ENCODE peak calls at places on chromosome 1, in eight cellular contexts. One of them, this sample, is unnamed.

GRCh38 chr1:3453891-3454810 is at the start of gene ARHGEF16:
- DNase-seq in DMS153: peak
- DNase-seq in T-cell: peak
- DNase-seq in RKO: peak
- DNase-seq in endodermal cell: peak
- DNase-seq in NCI-H460: peak
- DNase-seq in fibroblast of the conjunctiva: no peak
- DNase-seq in nephron progenitor cell: peak
- DNase-seq in this sample: peak

GRCh38 chr1:37802439-37802838 is 5.2 kb upstream of the C1orf122 start:
- DNase-seq in DMS153: no peak
- DNase-seq in T-cell: no peak
- DNase-seq in RKO: no peak
- DNase-seq in endodermal cell: no peak
- DNase-seq in NCI-H460: no peak
- DNase-seq in fibroblast of the conjunctiva: no peak
- DNase-seq in nephron progenitor cell: no peak
- DNase-seq in this sample: no peak

GRCh38 chr1:207822602-207823451 is 71.0 kb downstream of the CD46 start:
- DNase-seq in DMS153: peak
- DNase-seq in T-cell: peak
- DNase-seq in RKO: no peak
- DNase-seq in endodermal cell: peak
- DNase-seq in NCI-H460: peak
- DNase-seq in fibroblast of the conjunctiva: no peak
- DNase-seq in nephron progenitor cell: no peak
- DNase-seq in this sample: peak

GRCh38 chr1:200802865-200803512 is 64.3 kb downstream of the CAMSAP2 start:
- DNase-seq in DMS153: peak
- DNase-seq in T-cell: peak
- DNase-seq in RKO: peak
- DNase-seq in endodermal cell: peak
- DNase-seq in NCI-H460: peak
- DNase-seq in fibroblast of the conjunctiva: peak
- DNase-seq in nephron progenitor cell: peak
- DNase-seq in this sample: peak

GRCh38 chr1:220970311-220970710 is 91.1 kb downstream of the HLX start:
- DNase-seq in DMS153: no peak
- DNase-seq in T-cell: no peak
- DNase-seq in RKO: no peak
- DNase-seq in endodermal cell: no peak
- DNase-seq in NCI-H460: no peak
- DNase-seq in fibroblast of the conjunctiva: no peak
- DNase-seq in nephron progenitor cell: no peak
- DNase-seq in this sample: no peak

GRCh38 chr1:47507921-47508894 is 70.4 kb downstream of the FOXD2 start:
- DNase-seq in DMS153: peak
- DNase-seq in T-cell: no peak
- DNase-seq in RKO: no peak
- DNase-seq in endodermal cell: peak
- DNase-seq in NCI-H460: no peak
- DNase-seq in fibroblast of the conjunctiva: no peak
- DNase-seq in nephron progenitor cell: peak
- DNase-seq in this sample: peak

GRCh38 chr1:184954232-184954995 is 19.9 kb downstream of the NIBAN1 start:
- DNase-seq in DMS153: no peak
- DNase-seq in T-cell: no peak
- DNase-seq in RKO: no peak
- DNase-seq in endodermal cell: no peak
- DNase-seq in NCI-H460: no peak
- DNase-seq in fibroblast of the conjunctiva: no peak
- DNase-seq in nephron progenitor cell: no peak
- DNase-seq in this sample: peak

GRCh38 chr1:179984101-179984500 is 29.5 kb downstream of the CEP350 start:
- DNase-seq in DMS153: no peak
- DNase-seq in T-cell: no peak
- DNase-seq in RKO: no peak
- DNase-seq in endodermal cell: no peak
- DNase-seq in NCI-H460: no peak
- DNase-seq in fibroblast of the conjunctiva: no peak
- DNase-seq in nephron progenitor cell: no peak
- DNase-seq in this sample: no peak

GRCh38 chr1:93056214-93056613 is 22.9 kb upstream of the MTF2 start:
- DNase-seq in DMS153: no peak
- DNase-seq in T-cell: no peak
- DNase-seq in RKO: peak
- DNase-seq in endodermal cell: peak
- DNase-seq in NCI-H460: no peak
- DNase-seq in fibroblast of the conjunctiva: no peak
- DNase-seq in nephron progenitor cell: peak
- DNase-seq in this sample: peak

GRCh38 chr1:65075123-65075976 is 72.7 kb upstream of the AK4 start:
- DNase-seq in DMS153: peak
- DNase-seq in T-cell: peak
- DNase-seq in RKO: peak
- DNase-seq in endodermal cell: peak
- DNase-seq in NCI-H460: peak
- DNase-seq in fibroblast of the conjunctiva: peak
- DNase-seq in nephron progenitor cell: peak
- DNase-seq in this sample: peak

GRCh38 chr1:26049531-26050254 is 3.8 kb upstream of the SLC30A2 start:
- DNase-seq in DMS153: no peak
- DNase-seq in T-cell: no peak
- DNase-seq in RKO: no peak
- DNase-seq in endodermal cell: no peak
- DNase-seq in NCI-H460: no peak
- DNase-seq in fibroblast of the conjunctiva: no peak
- DNase-seq in nephron progenitor cell: no peak
- DNase-seq in this sample: no peak

GRCh38 chr1:19055001-19055400 is 98.5 kb upstream of the IFFO2 start:
- DNase-seq in DMS153: no peak
- DNase-seq in T-cell: no peak
- DNase-seq in RKO: no peak
- DNase-seq in endodermal cell: no peak
- DNase-seq in NCI-H460: no peak
- DNase-seq in fibroblast of the conjunctiva: no peak
- DNase-seq in nephron progenitor cell: no peak
- DNase-seq in this sample: no peak

GRCh38 chr1:1779691-1780597 is 1.7 kb upstream of the NADK start:
- DNase-seq in DMS153: peak
- DNase-seq in T-cell: peak
- DNase-seq in RKO: no peak
- DNase-seq in endodermal cell: peak
- DNase-seq in NCI-H460: peak
- DNase-seq in fibroblast of the conjunctiva: no peak
- DNase-seq in nephron progenitor cell: no peak
- DNase-seq in this sample: peak

GRCh38 chr1:188237573-188238353 is 1409.0 kb downstream of the PLA2G4A start:
- DNase-seq in DMS153: no peak
- DNase-seq in T-cell: no peak
- DNase-seq in RKO: peak
- DNase-seq in endodermal cell: no peak
- DNase-seq in NCI-H460: no peak
- DNase-seq in fibroblast of the conjunctiva: no peak
- DNase-seq in nephron progenitor cell: no peak
- DNase-seq in this sample: no peak